ENCODE peak calls at places on chromosomes 3 and 15, in four cellular contexts. O is GM12878, P is HepG2, S is K562. K is an unnamed sample.

GRCh38 chr3:134351421-134351820 is 22.8 kb downstream of the AMOTL2 start:
- DNase-seq in S (no peak), P (no peak), O (no peak), K (no peak)

GRCh38 chr3:149587383-149587782 is 70.4 kb downstream of the WWTR1 start:
- DNase-seq in S (no peak), O (no peak), P (no peak), K (no peak)

GRCh38 chr3:187015903-187016638 is 85.7 kb downstream of the ST6GAL1 start:
- DNase-seq in P (no peak), O (peak; percentile 93), S (no peak), K (no peak)

GRCh38 chr3:192168202-192168601 is 559.1 kb downstream of the FGF12 start:
- DNase-seq in S (no peak), O (no peak), P (no peak), K (no peak)

GRCh38 chr3:58487140-58487886 is 4.6 kb upstream of the KCTD6 start:
- DNase-seq in S (peak; percentile 51), O (no peak), P (no peak), K (no peak)

GRCh38 chr15:70505411-70505919 is 257.9 kb downstream of the UACA start:
- DNase-seq in S (no peak), P (peak; percentile 29), O (no peak), K (no peak)

GRCh38 chr3:25594007-25594502 is 70.7 kb downstream of the TOP2B start:
- DNase-seq in P (peak; percentile 30), O (no peak), S (peak; percentile 35), K (peak; percentile 48)

GRCh38 chr3:171347017-171347979 is 112.9 kb downstream of the TNIK start:
- DNase-seq in S (peak; percentile 23), O (peak; percentile 95), P (no peak), K (no peak)

GRCh38 chr3:111045564-111045963 is 26.1 kb upstream of the NECTIN3 start:
- DNase-seq in S (no peak), P (no peak), O (no peak), K (no peak)

GRCh38 chr3:197139586-197139985 is 110.0 kb upstream of the MELTF start:
- DNase-seq in O (no peak), P (no peak), S (no peak), K (no peak)

GRCh38 chr15:86572368-86572841 is 492.7 kb downstream of the AGBL1 start:
- DNase-seq in P (no peak), S (no peak), O (no peak), K (no peak)

GRCh38 chr3:192866804-192867203 is 50.9 kb downstream of the MB21D2 start:
- DNase-seq in O (no peak), S (no peak), P (no peak), K (no peak)

GRCh38 chr15:79523266-79523665 is 91.1 kb downstream of the MINAR1 start:
- DNase-seq in O (no peak), S (no peak), P (no peak), K (no peak)

GRCh38 chr15:79820820-79821219 is 76.0 kb downstream of the MTHFS start:
- DNase-seq in S (no peak), O (no peak), P (no peak), K (no peak)

GRCh38 chr3:81485444-81485865 is 276.0 kb downstream of the GBE1 start:
- DNase-seq in O (peak; percentile 38), S (no peak), P (no peak), K (no peak)
- TF ChIP-seq FOXK2 in O (no peak), S (no peak), P (no peak), K (no peak)

DNA sequence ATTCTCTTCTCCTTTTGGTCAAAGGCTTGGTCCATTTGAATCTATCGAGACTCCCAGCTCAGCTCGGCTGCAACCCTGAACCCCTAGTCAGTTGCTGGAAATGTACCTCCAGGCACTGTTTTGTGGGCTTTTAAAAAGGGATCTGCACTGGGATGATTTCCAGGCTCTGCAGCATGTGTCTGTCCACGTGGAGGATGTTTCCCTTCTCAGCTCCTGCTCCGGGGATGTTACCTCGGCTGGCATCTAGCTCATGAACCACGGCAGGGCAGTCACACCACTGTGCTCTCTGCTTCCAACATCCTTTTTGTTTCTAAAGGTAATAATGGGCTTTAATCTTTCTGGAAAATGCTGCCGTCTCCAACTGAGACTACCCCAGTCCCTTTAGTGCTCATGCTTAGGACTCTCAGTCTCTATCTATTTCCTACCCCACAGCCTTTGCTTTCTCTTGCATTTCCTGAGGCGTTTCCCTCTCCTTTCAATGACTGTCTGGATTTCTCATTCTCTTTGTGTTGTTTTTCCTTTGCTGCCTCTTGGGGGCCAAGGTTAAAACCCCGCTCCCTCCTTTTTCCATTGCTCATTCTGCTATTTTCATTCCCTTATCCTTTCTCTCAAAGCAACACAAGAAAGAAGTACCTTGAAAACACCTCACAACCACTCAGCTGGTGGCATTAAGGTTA is 42.9 kb upstream of the AKAP13 start:
- DNase-seq in O (no peak), P (no peak), S (no peak), K (no peak)
- TF ChIP-seq SP1 in O (no peak), P (no peak), S (no peak), K (no peak)

GRCh38 chr3:126846316-126846715 is 136.6 kb upstream of the PLXNA1 start:
- DNase-seq in O (no peak), S (no peak), P (no peak), K (no peak)
- TF ChIP-seq FOXK2 in O (no peak), S (no peak), P (no peak), K (no peak)

GRCh38 chr3:123733805-123734526 is 149.1 kb upstream of the HACD2 start:
- DNase-seq in P (peak; percentile 25), O (no peak), S (no peak), K (no peak)
- TF ChIP-seq SP1 in P (no peak), O (no peak), S (no peak), K (no peak)

GRCh38 chr3:100912976-100913375 is 80.2 kb downstream of the ABI3BP start:
- DNase-seq in O (no peak), P (no peak), S (no peak), K (no peak)

GRCh38 chr3:100911956-100912355 is 81.3 kb downstream of the ABI3BP start:
- DNase-seq in P (no peak), O (no peak), S (no peak), K (no peak)

GRCh38 chr3:100912571-100912970 is 80.7 kb downstream of the ABI3BP start:
- DNase-seq in O (no peak), S (no peak), P (no peak), K (no peak)

GRCh38 chr3:100913870-100914654 is 79.2 kb downstream of the ABI3BP start:
- DNase-seq in P (no peak), S (no peak), O (no peak), K (no peak)

GRCh38 chr3:100915706-100916105 is 77.5 kb downstream of the ABI3BP start:
- DNase-seq in P (no peak), S (no peak), O (no peak), K (no peak)
- TF ChIP-seq FOXK2 in P (no peak), S (no peak), O (no peak), K (no peak)

DNA sequence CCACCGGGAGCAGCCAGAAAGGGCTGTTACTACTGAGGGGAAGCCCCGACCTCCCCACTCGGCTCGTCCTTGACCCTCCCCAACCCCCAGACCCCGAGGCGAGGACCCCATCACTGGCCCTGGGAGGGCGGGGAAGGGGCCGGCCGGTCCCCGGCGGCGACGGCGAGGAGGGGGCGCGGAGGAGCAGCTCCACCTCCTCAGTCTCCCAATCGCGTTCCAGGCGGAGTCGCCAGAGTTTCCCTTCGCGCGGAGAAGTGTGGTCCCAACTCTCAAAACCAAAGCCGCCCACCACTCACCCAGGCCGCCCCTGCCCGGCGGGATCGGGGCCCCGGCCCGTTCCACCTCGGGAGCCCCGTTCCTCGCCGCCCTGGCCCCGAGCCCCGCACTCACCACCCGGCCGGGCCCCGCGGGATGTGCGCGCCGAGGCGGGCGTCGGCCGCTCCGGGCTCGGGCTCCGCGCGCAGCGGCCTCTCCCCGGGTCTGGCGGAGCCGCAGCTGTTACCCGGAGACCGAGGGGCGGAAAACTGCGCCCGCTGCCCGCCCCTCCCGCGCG is 947 bp downstream of the PLXNB1 start:
- DNase-seq in P (no peak), O (no peak), S (no peak), K (no peak)
- TF ChIP-seq SP1 in P (no peak), O (no peak), S (no peak), K (no peak)

DNA sequence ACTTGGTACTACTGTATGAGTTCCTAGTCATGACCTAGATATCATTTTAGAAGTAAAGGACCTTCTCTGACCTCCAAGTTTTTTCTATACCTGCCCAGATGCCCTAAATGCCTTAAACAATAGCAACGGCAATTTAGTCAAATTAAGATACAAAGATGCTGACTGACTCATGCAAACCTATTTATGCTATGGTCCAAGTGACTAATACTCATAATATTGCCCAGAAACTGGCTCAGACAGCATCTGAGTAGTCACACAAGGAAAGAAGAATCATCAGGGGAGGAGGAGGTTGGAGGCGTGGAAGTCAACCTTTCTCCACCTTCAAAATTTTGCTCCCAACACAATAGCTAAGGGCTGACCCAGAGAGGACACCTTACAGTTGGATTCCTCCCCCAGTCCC is 6.8 kb downstream of the FYCO1 start:
- DNase-seq in P (no peak), S (no peak), O (no peak), K (no peak)
- TF ChIP-seq FOXK2 in P (no peak), S (no peak), O (no peak), K (no peak)

DNA sequence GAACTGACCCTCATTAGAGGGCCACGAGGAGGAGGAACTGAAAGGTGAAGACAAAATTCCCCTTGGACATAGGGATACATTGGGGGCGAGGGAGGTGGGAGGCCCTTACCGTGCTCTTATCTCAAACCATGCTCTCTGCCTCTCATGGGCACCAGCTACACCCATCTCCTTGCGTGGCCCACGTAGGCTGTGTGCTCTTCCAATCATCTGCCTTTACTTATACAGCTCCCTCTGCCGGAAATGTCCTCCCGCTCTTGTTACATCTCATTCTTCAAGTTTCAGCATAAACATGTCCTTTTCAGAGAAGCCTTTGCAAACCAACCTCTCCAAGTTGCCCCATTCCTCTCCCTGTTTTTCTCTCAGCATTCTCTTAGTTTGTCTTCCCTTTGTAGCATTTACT is 307.8 kb upstream of the PROK2 start:
- DNase-seq in S (peak; percentile 44), P (peak; percentile 6), O (no peak), K (no peak)
- TF ChIP-seq SP1 in S (no peak), P (no peak), O (no peak), K (no peak)

K was measured in HEK293T.